ENCODE peak calls at places on chromosomes 2 and 18, in four cellular contexts. F is WTC11, V is SK-N-SH, M is K562. I is an unnamed sample.

GRCh38 chr2:233976690-233977294 is 59.6 kb downstream of the TRPM8 start:
- DNase-seq in F (no peak), M (peak), V (peak), I (peak)

GRCh38 chr18:394997-395383 is 105.5 kb downstream of the COLEC12 start:
- DNase-seq in V (no peak), F (no peak), M (no peak), I (no peak)

GRCh38 chr18:3667255-3668137 is 217.5 kb downstream of the TGIF1 start:
- DNase-seq in M (no peak), V (no peak), F (no peak), I (peak)

GRCh38 chr18:13998571-13998970 is 83.2 kb upstream of the MC2R start:
- DNase-seq in M (no peak), F (no peak), V (no peak), I (no peak)

GRCh38 chr2:88199912-88200682 is 30.0 kb downstream of the THNSL2 start:
- DNase-seq in M (no peak), V (peak), F (peak), I (peak)

GRCh38 chr2:1209761-1210160 is 203.5 kb upstream of the TPO start:
- DNase-seq in M (no peak), F (no peak), V (no peak), I (no peak)

GRCh38 chr18:74040459-74041332 is 106.9 kb downstream of the FBXO15 start:
- DNase-seq in V (peak), F (peak), M (peak), I (peak)

GRCh38 chr2:43387092-43388062 is 161.0 kb upstream of the ZFP36L2 start:
- DNase-seq in M (no peak), F (no peak), V (no peak), I (no peak)

GRCh38 chr2:139033300-139033699 is 253.1 kb upstream of the NXPH2 start:
- DNase-seq in M (no peak), V (no peak), F (no peak), I (no peak)

GRCh38 chr2:204933735-204934361 is 388.6 kb downstream of the PARD3B start:
- DNase-seq in V (peak), M (no peak), F (no peak), I (no peak)

GRCh38 chr18:5604778-5605177 is 61.0 kb upstream of the EPB41L3 start:
- DNase-seq in M (no peak), V (no peak), F (no peak), I (no peak)

GRCh38 chr2:27799646-27800010 is 28.1 kb downstream of the MRPL33 start:
- DNase-seq in V (no peak), M (no peak), F (no peak), I (no peak)

GRCh38 chr2:240965905-240966456 is 32.4 kb upstream of the SNED1 start:
- DNase-seq in V (no peak), M (no peak), F (no peak), I (no peak)

GRCh38 chr2:17306706-17307105 is 211.5 kb downstream of the RAD51AP2 start:
- DNase-seq in F (no peak), M (no peak), V (no peak), I (no peak)

GRCh38 chr2:72271766-72272615 is 124.3 kb upstream of the CYP26B1 start:
- DNase-seq in V (no peak), M (no peak), F (no peak), I (no peak)

GRCh38 chr18:23547806-23548205 is 38.5 kb downstream of the NPC1 start:
- DNase-seq in V (no peak), M (no peak), F (no peak), I (peak)

GRCh38 chr2:102439065-102439695 is 16.2 kb downstream of the IL18RAP start:
- DNase-seq in V (no peak), M (no peak), F (no peak), I (peak)
- TF ChIP-seq FOXJ3 in V (no peak), M (no peak), F (no peak), I (no peak)

DNA sequence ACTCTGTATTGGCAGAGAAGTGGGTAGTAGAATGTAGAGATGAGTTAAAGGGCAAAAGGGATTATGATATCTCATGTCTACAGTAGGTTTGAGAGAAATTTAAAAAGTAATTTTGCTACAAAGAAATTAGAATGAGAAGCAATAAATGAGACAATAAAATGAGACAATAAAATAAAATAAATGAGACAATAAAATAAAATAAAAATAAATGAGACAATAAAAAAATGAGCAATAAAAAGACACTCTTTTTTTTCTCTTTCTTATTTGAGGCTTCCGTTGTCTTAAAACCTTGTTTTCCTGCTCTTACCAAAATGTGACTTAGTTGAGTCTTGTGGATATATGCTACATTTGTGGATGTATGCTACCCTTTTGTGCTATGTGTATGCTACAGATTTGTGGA is 615.4 kb upstream of the PKDCC start:
- DNase-seq in F (no peak), M (no peak), V (no peak), I (no peak)
- TF ChIP-seq FOXJ3 in F (no peak), M (no peak), V (no peak), I (no peak)

GRCh38 chr2:113324684-113325160 is 46.0 kb upstream of the PAX8 start:
- DNase-seq in F (peak), V (peak), M (peak), I (no peak)
- TF ChIP-seq FOXJ3 in F (no peak), V (no peak), M (no peak), I (no peak)

GRCh38 chr2:121825003-121825950 is 69.8 kb downstream of the TSN start:
- DNase-seq in V (no peak), F (peak), M (no peak), I (no peak)
- TF ChIP-seq FOXJ3 in V (no peak), F (no peak), M (no peak), I (no peak)

DNA sequence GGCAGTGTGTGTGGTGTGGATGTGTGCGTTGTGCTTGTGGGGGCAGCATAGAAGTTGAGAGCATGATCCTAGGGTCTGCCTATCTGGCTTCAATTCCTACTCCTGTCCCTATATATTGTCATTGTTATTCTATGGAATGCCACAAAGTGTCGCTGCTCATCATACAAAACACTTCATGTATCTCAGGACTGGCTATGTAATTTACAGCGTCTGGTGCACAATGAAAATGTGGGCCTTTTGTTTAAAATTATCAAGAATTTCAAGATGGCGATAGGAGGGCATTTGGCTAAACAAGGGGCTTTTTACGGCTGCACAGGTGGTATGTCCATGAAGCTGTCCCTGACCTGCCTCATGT is 3.4 kb downstream of the SERPINB2 start:
- DNase-seq in F (no peak), M (no peak), V (peak), I (peak)
- TF ChIP-seq FOXJ3 in F (no peak), M (no peak), V (no peak), I (no peak)